ENCODE peak calls at places on chromosomes 11 and 22, in eight cellular contexts. One of them, this sample, is unnamed.

GRCh38 chr11:76916712-76917111 is 56.0 kb downstream of the ACER3 start:
- DNase-seq in tibial artery: no peak
- DNase-seq in upper lobe of right lung: no peak
- DNase-seq in thoracic aorta: no peak
- DNase-seq in adrenal gland: no peak
- DNase-seq in GM23248: no peak
- DNase-seq in stomach: no peak
- DNase-seq in mesenchymal stem cell: no peak
- DNase-seq in this sample: no peak

GRCh38 chr11:9571766-9572120 is 1.7 kb upstream of the WEE1 start:
- DNase-seq in tibial artery: no peak
- DNase-seq in upper lobe of right lung: no peak
- DNase-seq in thoracic aorta: no peak
- DNase-seq in adrenal gland: no peak
- DNase-seq in GM23248: no peak
- DNase-seq in stomach: no peak
- DNase-seq in mesenchymal stem cell: no peak
- DNase-seq in this sample: no peak

GRCh38 chr11:44631831-44632230 is 66.4 kb downstream of the CD82 start:
- DNase-seq in tibial artery: peak
- DNase-seq in upper lobe of right lung: peak
- DNase-seq in thoracic aorta: no peak
- DNase-seq in adrenal gland: no peak
- DNase-seq in GM23248: no peak
- DNase-seq in stomach: peak
- DNase-seq in mesenchymal stem cell: no peak
- DNase-seq in this sample: no peak

GRCh38 chr22:23557467-23557866 is 22.6 kb downstream of the IGLL1 start:
- DNase-seq in tibial artery: no peak
- DNase-seq in upper lobe of right lung: no peak
- DNase-seq in thoracic aorta: no peak
- DNase-seq in adrenal gland: no peak
- DNase-seq in GM23248: no peak
- DNase-seq in stomach: no peak
- DNase-seq in mesenchymal stem cell: no peak
- DNase-seq in this sample: no peak

GRCh38 chr11:10931761-10932700 is 74.2 kb upstream of the ZBED5 start:
- DNase-seq in tibial artery: peak
- DNase-seq in upper lobe of right lung: peak
- DNase-seq in thoracic aorta: no peak
- DNase-seq in adrenal gland: peak
- DNase-seq in GM23248: no peak
- DNase-seq in stomach: no peak
- DNase-seq in mesenchymal stem cell: no peak
- DNase-seq in this sample: no peak

GRCh38 chr11:73173755-73174494 is 31.8 kb upstream of the FCHSD2 start:
- DNase-seq in tibial artery: peak
- DNase-seq in upper lobe of right lung: no peak
- DNase-seq in thoracic aorta: peak
- DNase-seq in adrenal gland: no peak
- DNase-seq in GM23248: no peak
- DNase-seq in stomach: peak
- DNase-seq in mesenchymal stem cell: no peak
- DNase-seq in this sample: peak

GRCh38 chr11:121249039-121249663 is 43.4 kb upstream of the SC5D start:
- DNase-seq in tibial artery: no peak
- DNase-seq in upper lobe of right lung: no peak
- DNase-seq in thoracic aorta: no peak
- DNase-seq in adrenal gland: no peak
- DNase-seq in GM23248: peak
- DNase-seq in stomach: no peak
- DNase-seq in mesenchymal stem cell: peak
- DNase-seq in this sample: no peak

GRCh38 chr11:21316591-21316990 is 647.2 kb downstream of the NELL1 start:
- DNase-seq in tibial artery: no peak
- DNase-seq in upper lobe of right lung: no peak
- DNase-seq in thoracic aorta: no peak
- DNase-seq in adrenal gland: no peak
- DNase-seq in GM23248: no peak
- DNase-seq in stomach: no peak
- DNase-seq in mesenchymal stem cell: no peak
- DNase-seq in this sample: no peak

GRCh38 chr22:38953577-38954413 is 3.6 kb upstream of the APOBEC3A start:
- DNase-seq in tibial artery: peak
- DNase-seq in upper lobe of right lung: no peak
- DNase-seq in thoracic aorta: no peak
- DNase-seq in adrenal gland: no peak
- DNase-seq in GM23248: peak
- DNase-seq in stomach: no peak
- DNase-seq in mesenchymal stem cell: peak
- DNase-seq in this sample: no peak

GRCh38 chr22:38953091-38953490 is 4.3 kb upstream of the APOBEC3A start:
- DNase-seq in tibial artery: peak
- DNase-seq in upper lobe of right lung: no peak
- DNase-seq in thoracic aorta: no peak
- DNase-seq in adrenal gland: no peak
- DNase-seq in GM23248: no peak
- DNase-seq in stomach: no peak
- DNase-seq in mesenchymal stem cell: no peak
- DNase-seq in this sample: no peak

GRCh38 chr22:38951734-38952133 is 5.7 kb upstream of the APOBEC3A start:
- DNase-seq in tibial artery: no peak
- DNase-seq in upper lobe of right lung: no peak
- DNase-seq in thoracic aorta: no peak
- DNase-seq in adrenal gland: no peak
- DNase-seq in GM23248: no peak
- DNase-seq in stomach: no peak
- DNase-seq in mesenchymal stem cell: no peak
- DNase-seq in this sample: no peak

GRCh38 chr22:38950527-38951111 is 6.8 kb upstream of the APOBEC3A start:
- DNase-seq in tibial artery: peak
- DNase-seq in upper lobe of right lung: no peak
- DNase-seq in thoracic aorta: no peak
- DNase-seq in adrenal gland: no peak
- DNase-seq in GM23248: no peak
- DNase-seq in stomach: no peak
- DNase-seq in mesenchymal stem cell: no peak
- DNase-seq in this sample: no peak

DNA sequence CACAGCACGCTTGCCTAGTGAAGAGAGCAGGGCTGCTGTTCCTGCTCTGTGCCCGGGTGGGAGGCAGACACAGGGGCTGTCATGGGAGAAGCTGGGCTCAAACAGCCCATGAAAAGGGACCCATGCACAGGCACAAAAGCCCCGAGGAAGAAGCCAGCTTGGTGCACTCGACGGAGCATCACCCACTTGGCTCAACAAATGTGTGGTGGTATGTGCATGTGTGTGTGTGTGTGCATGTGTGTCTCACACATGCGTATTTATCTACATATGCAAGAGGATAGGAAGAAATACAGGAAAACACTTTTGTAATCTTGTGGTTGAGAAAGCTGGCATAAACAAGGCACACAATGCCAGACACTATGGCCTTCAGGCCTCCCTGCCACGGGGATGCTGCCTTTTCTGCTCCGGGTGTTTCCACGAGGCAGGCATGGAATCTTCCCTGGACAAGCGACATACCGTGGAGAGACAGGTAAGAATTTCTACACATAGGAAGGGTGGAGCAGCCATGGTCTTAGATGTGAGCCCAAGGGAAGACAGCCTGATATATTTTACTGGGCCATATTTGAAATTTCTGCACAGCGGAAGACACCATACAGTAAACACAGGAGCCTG is 4.9 kb upstream of the APOBEC3A start:
- DNase-seq in tibial artery: peak
- DNase-seq in upper lobe of right lung: no peak
- DNase-seq in thoracic aorta: no peak
- DNase-seq in adrenal gland: no peak
- DNase-seq in GM23248: no peak
- DNase-seq in stomach: no peak
- DNase-seq in mesenchymal stem cell: no peak
- DNase-seq in this sample: no peak
- H3K27ac ChIP-seq in tibial artery: no peak
- H3K27ac ChIP-seq in upper lobe of right lung: no peak
- H3K27ac ChIP-seq in thoracic aorta: no peak
- H3K27ac ChIP-seq in adrenal gland: no peak
- H3K27ac ChIP-seq in GM23248: no peak
- H3K27ac ChIP-seq in stomach: peak
- H3K27ac ChIP-seq in mesenchymal stem cell: no peak
- H3K27ac ChIP-seq in this sample: no peak

GRCh38 chr22:31218565-31219262 is 6.6 kb downstream of the LIMK2 start:
- DNase-seq in tibial artery: no peak
- DNase-seq in upper lobe of right lung: no peak
- DNase-seq in thoracic aorta: no peak
- DNase-seq in adrenal gland: no peak
- DNase-seq in GM23248: no peak
- DNase-seq in stomach: no peak
- DNase-seq in mesenchymal stem cell: no peak
- DNase-seq in this sample: no peak

GRCh38 chr22:31221084-31221483 is 9.0 kb downstream of the LIMK2 start:
- DNase-seq in tibial artery: no peak
- DNase-seq in upper lobe of right lung: no peak
- DNase-seq in thoracic aorta: no peak
- DNase-seq in adrenal gland: no peak
- DNase-seq in GM23248: no peak
- DNase-seq in stomach: no peak
- DNase-seq in mesenchymal stem cell: no peak
- DNase-seq in this sample: no peak

GRCh38 chr22:31228425-31228824 is 16.3 kb downstream of the LIMK2 start:
- DNase-seq in tibial artery: no peak
- DNase-seq in upper lobe of right lung: no peak
- DNase-seq in thoracic aorta: no peak
- DNase-seq in adrenal gland: no peak
- DNase-seq in GM23248: no peak
- DNase-seq in stomach: no peak
- DNase-seq in mesenchymal stem cell: no peak
- DNase-seq in this sample: no peak

GRCh38 chr22:31227186-31227585 is 15.1 kb downstream of the LIMK2 start:
- DNase-seq in tibial artery: no peak
- DNase-seq in upper lobe of right lung: no peak
- DNase-seq in thoracic aorta: no peak
- DNase-seq in adrenal gland: no peak
- DNase-seq in GM23248: no peak
- DNase-seq in stomach: no peak
- DNase-seq in mesenchymal stem cell: no peak
- DNase-seq in this sample: no peak

DNA sequence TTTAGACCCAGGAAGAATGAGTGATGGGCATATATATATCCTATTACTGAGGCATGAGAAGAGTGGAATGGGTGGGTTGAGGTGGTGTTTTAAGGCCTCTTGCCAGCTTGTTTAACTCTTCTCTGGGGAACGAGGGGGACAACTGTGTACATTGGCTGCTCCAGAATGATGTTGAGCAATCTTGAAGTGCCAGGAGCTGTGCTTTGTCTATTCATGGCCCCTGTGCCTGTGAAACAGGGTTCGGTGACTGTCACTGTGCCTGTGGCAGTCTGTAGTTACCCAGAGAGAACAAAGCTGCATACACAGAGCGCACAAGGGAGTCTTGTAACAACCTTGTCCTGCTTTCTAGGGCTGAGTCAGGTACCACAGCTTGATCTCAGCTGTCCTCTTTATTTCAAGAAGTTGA is 11.7 kb downstream of the LIMK2 start:
- DNase-seq in tibial artery: no peak
- DNase-seq in upper lobe of right lung: no peak
- DNase-seq in thoracic aorta: no peak
- DNase-seq in adrenal gland: no peak
- DNase-seq in GM23248: no peak
- DNase-seq in stomach: no peak
- DNase-seq in mesenchymal stem cell: no peak
- DNase-seq in this sample: no peak
- H3K27ac ChIP-seq in tibial artery: no peak
- H3K27ac ChIP-seq in upper lobe of right lung: peak
- H3K27ac ChIP-seq in thoracic aorta: no peak
- H3K27ac ChIP-seq in adrenal gland: no peak
- H3K27ac ChIP-seq in GM23248: no peak
- H3K27ac ChIP-seq in stomach: peak
- H3K27ac ChIP-seq in mesenchymal stem cell: no peak
- H3K27ac ChIP-seq in this sample: no peak

GRCh38 chr11:12767577-12767976 is 93.4 kb downstream of the TEAD1 start:
- DNase-seq in tibial artery: no peak
- DNase-seq in upper lobe of right lung: no peak
- DNase-seq in thoracic aorta: no peak
- DNase-seq in adrenal gland: no peak
- DNase-seq in GM23248: no peak
- DNase-seq in stomach: no peak
- DNase-seq in mesenchymal stem cell: no peak
- DNase-seq in this sample: no peak

GRCh38 chr11:12769834-12770345 is 95.7 kb downstream of the TEAD1 start:
- DNase-seq in tibial artery: no peak
- DNase-seq in upper lobe of right lung: no peak
- DNase-seq in thoracic aorta: no peak
- DNase-seq in adrenal gland: no peak
- DNase-seq in GM23248: peak
- DNase-seq in stomach: no peak
- DNase-seq in mesenchymal stem cell: peak
- DNase-seq in this sample: no peak

GRCh38 chr11:12770435-12770834 is 96.2 kb downstream of the TEAD1 start:
- DNase-seq in tibial artery: no peak
- DNase-seq in upper lobe of right lung: no peak
- DNase-seq in thoracic aorta: no peak
- DNase-seq in adrenal gland: no peak
- DNase-seq in GM23248: no peak
- DNase-seq in stomach: no peak
- DNase-seq in mesenchymal stem cell: no peak
- DNase-seq in this sample: no peak

GRCh38 chr11:12767022-12767421 is 92.8 kb downstream of the TEAD1 start:
- DNase-seq in tibial artery: no peak
- DNase-seq in upper lobe of right lung: no peak
- DNase-seq in thoracic aorta: no peak
- DNase-seq in adrenal gland: no peak
- DNase-seq in GM23248: no peak
- DNase-seq in stomach: no peak
- DNase-seq in mesenchymal stem cell: no peak
- DNase-seq in this sample: no peak

DNA sequence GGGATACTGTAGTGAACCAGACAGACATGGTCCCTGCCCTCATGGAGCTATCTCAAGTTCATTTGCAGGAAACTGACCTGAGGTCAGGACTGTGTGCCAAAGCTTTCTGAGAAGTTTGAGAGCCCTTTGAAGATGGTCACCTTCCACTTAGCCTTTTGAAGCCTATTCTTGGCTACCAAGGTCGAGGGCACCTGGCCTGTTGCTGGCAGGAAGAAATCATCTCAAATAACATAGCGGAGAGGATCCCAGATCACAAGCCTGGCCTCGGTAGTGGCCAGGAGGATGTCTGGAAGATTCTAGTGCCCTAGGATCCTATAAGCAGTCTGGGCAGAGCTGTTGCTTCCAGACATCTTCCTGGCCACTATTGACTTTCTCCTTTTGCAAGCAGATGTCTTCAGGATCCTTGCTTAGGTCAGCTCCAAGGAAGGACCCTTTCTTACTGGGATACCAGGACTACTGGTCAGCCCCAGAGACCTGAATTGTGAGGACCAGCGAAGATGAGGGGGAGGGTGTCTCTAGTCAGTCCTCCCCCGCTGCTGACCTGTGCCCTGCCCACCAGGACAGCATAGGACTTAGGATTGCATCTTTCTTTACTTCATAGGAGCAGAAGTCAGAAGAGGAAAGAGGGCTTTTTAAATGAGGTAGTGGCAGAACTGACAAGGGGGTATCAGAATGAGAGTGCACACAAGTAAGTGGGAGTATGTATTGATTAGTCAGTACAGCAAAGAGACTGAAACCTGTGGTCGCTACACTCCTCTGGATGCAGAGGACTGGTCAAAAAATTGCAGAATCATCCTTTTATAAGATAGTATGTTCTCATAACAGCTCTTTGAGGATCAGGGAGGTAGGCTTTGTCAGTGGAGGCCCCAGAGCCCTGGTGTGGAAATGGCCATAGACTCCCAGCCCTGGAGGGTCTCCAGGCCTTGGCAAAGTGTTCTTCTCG is 94.8 kb downstream of the TEAD1 start:
- DNase-seq in tibial artery: no peak
- DNase-seq in upper lobe of right lung: no peak
- DNase-seq in thoracic aorta: no peak
- DNase-seq in adrenal gland: no peak
- DNase-seq in GM23248: no peak
- DNase-seq in stomach: no peak
- DNase-seq in mesenchymal stem cell: no peak
- DNase-seq in this sample: no peak
- H3K27ac ChIP-seq in tibial artery: no peak
- H3K27ac ChIP-seq in upper lobe of right lung: no peak
- H3K27ac ChIP-seq in thoracic aorta: no peak
- H3K27ac ChIP-seq in adrenal gland: no peak
- H3K27ac ChIP-seq in GM23248: peak
- H3K27ac ChIP-seq in stomach: no peak
- H3K27ac ChIP-seq in mesenchymal stem cell: peak
- H3K27ac ChIP-seq in this sample: no peak

DNA sequence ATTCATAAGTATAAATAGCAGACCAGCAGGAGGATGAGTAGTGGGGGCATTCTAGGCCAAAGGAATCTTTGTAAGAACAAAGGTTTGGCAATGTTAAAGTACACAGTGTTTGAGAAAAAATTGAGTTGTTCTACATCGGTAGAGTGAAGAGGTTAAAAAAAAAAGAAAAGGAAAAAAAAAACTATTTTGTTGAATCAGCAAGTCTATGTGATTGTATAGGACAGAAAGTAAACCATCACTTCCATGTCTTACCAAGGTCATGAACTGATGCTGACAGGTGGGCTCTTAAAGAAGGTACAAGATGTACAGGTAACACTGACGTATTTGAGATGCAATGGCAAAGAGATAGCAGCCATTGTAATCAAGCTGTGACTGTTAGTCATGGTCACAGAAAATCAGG is 29.5 kb upstream of the PTH start:
- DNase-seq in tibial artery: no peak
- DNase-seq in upper lobe of right lung: no peak
- DNase-seq in thoracic aorta: no peak
- DNase-seq in adrenal gland: no peak
- DNase-seq in GM23248: no peak
- DNase-seq in stomach: no peak
- DNase-seq in mesenchymal stem cell: no peak
- DNase-seq in this sample: no peak
- H3K27ac ChIP-seq in tibial artery: no peak
- H3K27ac ChIP-seq in upper lobe of right lung: no peak
- H3K27ac ChIP-seq in thoracic aorta: no peak
- H3K27ac ChIP-seq in adrenal gland: no peak
- H3K27ac ChIP-seq in GM23248: no peak
- H3K27ac ChIP-seq in stomach: no peak
- H3K27ac ChIP-seq in mesenchymal stem cell: no peak
- H3K27ac ChIP-seq in this sample: no peak

This sample was measured in heart right ventricle.